ENCODE peak calls at places on chromosomes 6 and 20, in four cellular contexts. F, O, I and N are unnamed samples. For H3K4me1, the result is how much of the 10 kb centered on the place peaks cover.

GRCh38 chr6:144341831-144342527 is 56.8 kb downstream of the UTRN start:
- DNase-seq in F (no peak), O (no peak), I (no peak), N (no peak)

GRCh38 chr6:143745160-143746133 is 67.7 kb downstream of the PHACTR2 start:
- DNase-seq in F (peak), O (peak), I (peak), N (no peak)

GRCh38 chr20:36228809-36229208 is 7.5 kb upstream of the AAR2 start:
- DNase-seq in F (no peak), O (no peak), I (no peak), N (no peak)

GRCh38 chr6:166031275-166031674 is 136.4 kb downstream of the TBXT start:
- DNase-seq in F (no peak), O (no peak), I (no peak), N (no peak)

GRCh38 chr6:169320013-169320412 is 66.4 kb upstream of the THBS2 start:
- DNase-seq in F (no peak), O (no peak), I (no peak), N (no peak)

GRCh38 chr6:1116149-1116548 is 195.7 kb upstream of the FOXQ1 start:
- DNase-seq in F (no peak), O (no peak), I (no peak), N (no peak)

GRCh38 chr6:37059344-37060194 is 54.1 kb downstream of the FGD2 start:
- DNase-seq in F (peak), O (no peak), I (peak), N (peak)

GRCh38 chr6:53811082-53811481 is 16.3 kb downstream of the LRRC1 start:
- DNase-seq in F (no peak), O (peak), I (peak), N (peak)

GRCh38 chr6:76230711-76231110 is 158.2 kb upstream of the IMPG1 start:
- DNase-seq in F (no peak), O (peak), I (no peak), N (peak)

GRCh38 chr20:13105864-13106457 is 97.2 kb downstream of the SPTLC3 start:
- DNase-seq in F (peak), O (no peak), I (peak), N (no peak)

GRCh38 chr6:35496036-35496850 is 636 bp downstream of the TEAD3 start:
- DNase-seq in F (peak), O (peak), I (peak), N (no peak)

GRCh38 chr6:90691823-90692222 is 105.0 kb upstream of the MAP3K7 start:
- DNase-seq in F (no peak), O (no peak), I (no peak), N (no peak)

GRCh38 chr6:33166811-33167210 is 25.5 kb downstream of the COL11A2 start:
- DNase-seq in F (no peak), O (no peak), I (no peak), N (no peak)

GRCh38 chr20:34564810-34565209 is 6.3 kb downstream of the MAP1LC3A start:
- DNase-seq in F (no peak), O (no peak), I (no peak), N (no peak)

GRCh38 chr20:6705920-6706500 is 61.5 kb upstream of the BMP2 start:
- DNase-seq in F (no peak), O (no peak), I (peak), N (peak)

GRCh38 chr20:37342231-37343177 is 3.4 kb upstream of the SRC start:
- DNase-seq in F (peak), O (no peak), I (no peak), N (no peak)

GRCh38 chr20:44967207-44967807 is 995 bp downstream of the STK4 start:
- DNase-seq in F (no peak), O (no peak), I (peak), N (no peak)

GRCh38 chr6:142746524-142746923 is 198.5 kb downstream of the HIVEP2 start:
- DNase-seq in F (peak), O (no peak), I (peak), N (no peak)

GRCh38 chr6:34583461-34583860 is 27.3 kb upstream of the SPDEF start:
- DNase-seq in F (no peak), O (no peak), I (no peak), N (no peak)

GRCh38 chr20:19864130-19864529 is 106.1 kb downstream of the RIN2 start:
- DNase-seq in F (no peak), O (no peak), I (no peak), N (no peak)

GRCh38 chr6:144911322-144911721 is 626.2 kb downstream of the UTRN start:
- DNase-seq in F (no peak), O (no peak), I (no peak), N (no peak)

GRCh38 chr6:88725111-88725711 is 238.2 kb downstream of the RNGTT start:
- DNase-seq in F (peak), O (no peak), I (no peak), N (no peak)

GRCh38 chr20:35004051-35004725 is 48.5 kb downstream of the MYH7B start:
- DNase-seq in F (no peak), O (no peak), I (no peak), N (no peak)

GRCh38 chr6:144286503-144287393 is 1.6 kb downstream of the UTRN start:
- DNase-seq in F (peak), O (peak), I (peak), N (peak)

GRCh38 chr6:117231466-117231865 is 33.9 kb upstream of the VGLL2 start:
- DNase-seq in F (no peak), O (no peak), I (no peak), N (no peak)

GRCh38 chr6:158725704-158726103 is 75.8 kb downstream of the SYTL3 start:
- DNase-seq in F (no peak), O (no peak), I (no peak), N (no peak)

GRCh38 chr20:19047040-19047950 is 165.1 kb upstream of the SLC24A3 start:
- DNase-seq in F (no peak), O (no peak), I (peak), N (peak)

GRCh38 chr20:35120012-35120701 is 27.0 kb downstream of the EDEM2 start:
- DNase-seq in F (no peak), O (no peak), I (no peak), N (no peak)

GRCh38 chr20:47701612-47702011 is 83.7 kb downstream of the SULF2 start:
- DNase-seq in F (no peak), O (no peak), I (no peak), N (no peak)

GRCh38 chr6:166619912-166620311 is 7.1 kb downstream of the RPS6KA2 start:
- DNase-seq in F (no peak), O (peak), I (no peak), N (peak)

GRCh38 chr20:841568-842546 is 8.3 kb downstream of the FAM110A start:
- DNase-seq in F (peak), O (peak), I (peak), N (no peak)

GRCh38 chr6:106046854-106047200 is 39.3 kb upstream of the PRDM1 start:
- DNase-seq in F (no peak), O (no peak), I (no peak), N (no peak)

GRCh38 chr6:39451831-39452230 is 129.3 kb upstream of the KCNK16 start:
- DNase-seq in F (peak), O (no peak), I (no peak), N (no peak)
- H3K27ac ChIP-seq in F (no peak), O (no peak), I (no peak), N (peak)

GRCh38 chr6:136790411-136791295 is 1.6 kb downstream of the MAP3K5 start:
- DNase-seq in F (no peak), O (no peak), I (no peak), N (no peak)

GRCh38 chr6:136793348-136793747 is 1.1 kb upstream of the MAP3K5 start:
- DNase-seq in F (no peak), O (no peak), I (no peak), N (no peak)

GRCh38 chr6:136792945-136793289 is 640 bp upstream of the MAP3K5 start:
- DNase-seq in F (peak), O (peak), I (peak), N (peak)

GRCh38 chr6:136791296-136792065 is 796 bp downstream of the MAP3K5 start:
- DNase-seq in F (peak), O (peak), I (peak), N (peak)

DNA sequence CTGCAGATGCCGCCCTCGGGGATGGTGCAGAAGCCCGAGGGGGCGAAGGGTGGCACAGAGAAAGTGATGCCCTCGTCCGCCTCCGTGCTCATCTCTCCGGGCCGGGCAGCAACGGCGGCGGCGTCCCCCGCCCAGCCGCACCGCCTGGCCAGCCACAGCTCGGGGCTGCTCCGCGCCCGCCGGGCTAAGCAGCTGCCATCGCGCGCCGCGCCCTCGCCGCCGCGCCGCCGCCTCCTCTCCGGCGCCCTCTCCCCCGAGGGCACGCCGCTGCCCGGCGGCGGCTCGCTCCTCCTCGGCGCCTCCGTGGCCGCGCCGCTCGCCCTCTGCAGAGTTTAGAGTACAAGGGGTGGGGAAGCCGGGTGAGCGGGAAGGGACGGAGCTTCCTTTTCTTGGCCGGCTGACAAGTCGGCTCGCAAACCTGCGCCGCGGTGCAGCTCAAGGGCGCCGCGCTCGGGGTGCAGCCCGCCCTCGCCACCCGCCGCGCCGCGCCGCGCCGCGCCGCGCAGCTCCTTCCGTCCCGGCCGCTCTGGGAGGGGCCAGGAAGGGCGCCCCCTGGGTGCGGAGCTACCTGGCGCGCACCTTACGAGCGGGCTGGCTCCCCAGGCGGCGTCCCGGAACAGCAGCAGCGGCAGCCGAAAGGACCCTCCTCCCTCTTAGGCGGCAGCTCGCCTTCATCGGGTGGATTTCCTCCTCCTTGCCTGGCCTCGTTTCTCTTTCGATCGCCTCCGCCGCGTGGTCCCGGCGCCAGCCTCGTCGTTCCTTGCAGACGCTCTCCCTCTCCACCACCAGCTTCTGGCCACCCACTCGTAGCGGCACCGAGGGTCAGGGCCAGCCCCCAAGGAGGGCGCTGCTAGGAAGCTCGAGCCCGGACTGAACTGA is at the start of gene MAP3K5:
- DNase-seq in F (peak), O (peak), I (peak), N (peak)
- H3K4me1 ChIP-seq in F (under half), O (under half), I (under half), N (under half)

GRCh38 chr6:42788671-42789070 is 6.8 kb downstream of the BICRAL start:
- DNase-seq in F (no peak), O (no peak), I (no peak), N (no peak)
- H3K27ac ChIP-seq in F (peak), O (peak), I (no peak), N (no peak)

DNA sequence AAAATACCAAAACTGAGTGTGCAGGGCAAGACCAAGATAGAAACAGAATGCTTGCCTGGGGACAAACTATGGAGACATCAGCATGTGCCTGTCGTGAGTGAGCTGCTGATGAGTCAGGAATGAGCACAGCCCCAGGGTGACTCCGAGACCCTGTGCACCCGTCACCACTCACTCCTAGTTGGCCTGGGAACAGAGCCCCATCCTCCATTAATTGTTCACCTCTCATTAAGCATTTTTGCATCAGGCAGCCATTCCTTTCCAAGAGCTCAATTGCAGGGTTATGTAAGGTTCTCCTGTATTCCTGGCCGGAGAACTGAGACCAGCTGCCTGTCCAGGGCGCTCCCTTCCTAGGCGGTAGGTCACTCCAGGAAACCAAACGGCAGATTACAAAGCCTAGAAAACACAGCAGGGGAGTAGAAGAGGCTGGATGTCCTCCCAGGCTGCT is 532.8 kb upstream of the JARID2 start:
- DNase-seq in F (no peak), O (no peak), I (no peak), N (peak)
- H3K4me1 ChIP-seq in F (under half), O (under half), I (under half), N (under half)

GRCh38 chr6:140183881-140184280 is 809.4 kb upstream of the CITED2 start:
- DNase-seq in F (no peak), O (no peak), I (no peak), N (no peak)
- H3K27ac ChIP-seq in F (no peak), O (no peak), I (no peak), N (no peak)

GRCh38 chr6:28589234-28589951 is 63.7 kb downstream of the GPX5 start:
- DNase-seq in F (peak), O (peak), I (peak), N (peak)

GRCh38 chr6:28585335-28585734 is 59.7 kb downstream of the GPX5 start:
- DNase-seq in F (no peak), O (no peak), I (no peak), N (peak)

GRCh38 chr6:28587746-28588075 is 62.0 kb downstream of the GPX5 start:
- DNase-seq in F (peak), O (no peak), I (no peak), N (peak)

GRCh38 chr6:28586273-28586672 is 60.6 kb downstream of the GPX5 start:
- DNase-seq in F (no peak), O (no peak), I (peak), N (peak)

DNA sequence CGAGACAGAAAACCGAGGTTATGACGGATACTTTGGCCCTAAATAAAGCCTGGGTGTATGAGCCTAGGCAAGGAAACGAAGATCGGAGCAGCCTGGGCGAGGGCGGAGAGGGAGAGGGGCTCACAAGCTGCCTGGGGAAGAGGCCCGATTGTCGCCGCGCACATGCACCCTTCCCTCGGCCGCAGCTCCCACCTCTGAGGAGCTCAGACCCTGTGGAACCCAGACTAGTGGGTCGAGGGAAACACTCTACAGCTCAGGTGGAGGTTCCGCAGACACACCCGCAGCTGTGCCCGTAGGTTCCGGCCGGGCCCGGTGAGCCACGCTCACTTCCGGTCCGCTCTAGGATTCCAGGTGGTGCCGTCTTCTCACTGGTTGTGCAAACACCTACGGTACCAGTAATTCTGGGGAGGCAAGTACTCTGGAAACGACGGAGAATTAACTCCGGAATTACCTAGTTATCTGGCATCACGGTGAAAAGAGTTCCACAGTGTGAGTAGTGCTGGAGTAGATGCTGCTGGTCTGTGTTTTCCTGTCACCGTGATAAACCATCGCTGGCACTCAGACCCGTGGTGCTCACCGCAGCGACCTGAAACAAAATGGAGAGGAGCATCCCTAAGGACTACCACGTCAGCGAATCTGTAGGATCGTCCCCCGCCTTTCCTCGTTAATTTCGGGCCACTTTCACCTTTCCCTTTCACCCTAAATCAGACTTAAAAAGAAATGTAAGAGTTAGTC is 61.5 kb downstream of the GPX5 start:
- DNase-seq in F (peak), O (peak), I (peak), N (peak)
- H3K4me1 ChIP-seq in F (under half), O (under half), I (under half), N (under half)

GRCh38 chr20:17841751-17842191 is 126.8 kb downstream of the SNX5 start:
- DNase-seq in F (no peak), O (no peak), I (no peak), N (no peak)
- H3K27ac ChIP-seq in F (no peak), O (no peak), I (no peak), N (no peak)

GRCh38 chr20:49281059-49281912 is 3.4 kb upstream of the ZNFX1 start:
- DNase-seq in F (peak), O (no peak), I (peak), N (no peak)

GRCh38 chr20:49278817-49279676 is 1.2 kb upstream of the ZNFX1 start:
- DNase-seq in F (peak), O (peak), I (peak), N (no peak)

GRCh38 chr20:49278036-49278816 is at the start of gene ZNFX1:
- DNase-seq in F (peak), O (peak), I (peak), N (peak)

GRCh38 chr20:49280463-49281058 is 2.7 kb upstream of the ZNFX1 start:
- DNase-seq in F (no peak), O (no peak), I (no peak), N (no peak)

GRCh38 chr20:49279677-49280462 is 2.0 kb upstream of the ZNFX1 start:
- DNase-seq in F (no peak), O (no peak), I (no peak), N (no peak)
- H3K4me1 ChIP-seq in F (under half), O (under half), I (under half), N (under half)